ENCODE peak calls at places on chromosomes 11 and 22, in six cellular contexts. C, B, Z, S, P and Q are unnamed samples.

GRCh38 chr11:61071208-61071681 is 31.0 kb upstream of the CD5 start:
- DNase-seq in C (peak), B (no peak), Z (no peak), S (no peak), P (no peak), Q (no peak)

GRCh38 chr11:65851083-65851579 is 6.8 kb downstream of the CFL1 start:
- DNase-seq in C (no peak), B (peak), Z (no peak), S (no peak), P (no peak), Q (no peak)

GRCh38 chr11:128732471-128733277 is 38.8 kb downstream of the FLI1 start:
- DNase-seq in C (peak), B (no peak), Z (no peak), S (no peak), P (no peak), Q (no peak)

GRCh38 chr11:73149105-73149504 is 7.0 kb upstream of the FCHSD2 start:
- DNase-seq in C (no peak), B (no peak), Z (no peak), S (no peak), P (no peak), Q (no peak)

GRCh38 chr11:9017773-9018172 is 14.0 kb upstream of the NRIP3 start:
- DNase-seq in C (no peak), B (no peak), Z (no peak), S (peak), P (peak), Q (peak)

GRCh38 chr11:94325681-94326080 is 21.3 kb downstream of the IZUMO1R start:
- DNase-seq in C (peak), B (peak), Z (no peak), S (no peak), P (no peak), Q (peak)

GRCh38 chr11:37442576-37442975 is 844.5 kb upstream of the RAG2 start:
- DNase-seq in C (no peak), B (no peak), Z (no peak), S (no peak), P (no peak), Q (no peak)

GRCh38 chr11:102836290-102836875 is 7.0 kb downstream of the MMP3 start:
- DNase-seq in C (no peak), B (no peak), Z (peak), S (no peak), P (no peak), Q (peak)

GRCh38 chr11:62925745-62926668 is 4.8 kb upstream of the CHRM1 start:
- DNase-seq in C (no peak), B (no peak), Z (no peak), S (no peak), P (no peak), Q (no peak)

GRCh38 chr22:50473855-50474671 is 772 bp downstream of the SBF1 start:
- DNase-seq in C (peak), B (no peak), Z (peak), S (no peak), P (peak), Q (peak)

GRCh38 chr11:31763296-31763695 is 47.8 kb downstream of the PAX6 start:
- DNase-seq in C (no peak), B (no peak), Z (no peak), S (no peak), P (no peak), Q (no peak)

GRCh38 chr11:110097459-110098012 is 4.3 kb downstream of the ZC3H12C start:
- DNase-seq in C (no peak), B (no peak), Z (peak), S (no peak), P (no peak), Q (peak)

GRCh38 chr11:34624069-34624468 is 3.2 kb downstream of the EHF start:
- DNase-seq in C (no peak), B (no peak), Z (no peak), S (no peak), P (no peak), Q (no peak)

GRCh38 chr11:32913445-32913844 is 20.8 kb downstream of the QSER1 start:
- DNase-seq in C (no peak), B (no peak), Z (no peak), S (no peak), P (no peak), Q (no peak)

GRCh38 chr11:113562981-113563461 is 87.8 kb upstream of the DRD2 start:
- DNase-seq in C (no peak), B (no peak), Z (no peak), S (no peak), P (no peak), Q (peak)

GRCh38 chr11:124762624-124763155 is 600 bp upstream of the ESAM start:
- DNase-seq in C (no peak), B (peak), Z (no peak), S (no peak), P (no peak), Q (no peak)

GRCh38 chr22:38868886-38869381 is 3.1 kb downstream of the CBX6 start:
- DNase-seq in C (peak), B (peak), Z (peak), S (peak), P (peak), Q (peak)

GRCh38 chr11:88281317-88281712 is 56.2 kb downstream of the CTSC start:
- DNase-seq in C (no peak), B (no peak), Z (peak), S (no peak), P (no peak), Q (peak)

GRCh38 chr22:22996511-22997261 is 73.6 kb upstream of the GNAZ start:
- DNase-seq in C (no peak), B (no peak), Z (no peak), S (no peak), P (no peak), Q (no peak)

GRCh38 chr22:22993184-22993583 is 77.1 kb upstream of the GNAZ start:
- DNase-seq in C (no peak), B (peak), Z (no peak), S (no peak), P (no peak), Q (no peak)

GRCh38 chr22:22997262-22997898 is 72.9 kb upstream of the GNAZ start:
- DNase-seq in C (peak), B (no peak), Z (no peak), S (no peak), P (no peak), Q (no peak)

GRCh38 chr22:22992474-22992873 is 77.8 kb upstream of the GNAZ start:
- DNase-seq in C (no peak), B (no peak), Z (no peak), S (no peak), P (no peak), Q (no peak)

GRCh38 chr22:22995166-22995565 is 75.2 kb upstream of the GNAZ start:
- DNase-seq in C (peak), B (no peak), Z (no peak), S (no peak), P (no peak), Q (no peak)
- H3K4me3 ChIP-seq in C (peak), B (no peak), Z (no peak), S (no peak), P (no peak), Q (no peak)

GRCh38 chr22:37483594-37484114 is 2.5 kb downstream of the MFNG start:
- DNase-seq in C (no peak), B (peak), Z (no peak), S (no peak), P (no peak), Q (no peak)
- H3K4me3 ChIP-seq in C (peak), B (peak), Z (no peak), S (no peak), P (peak), Q (no peak)

DNA sequence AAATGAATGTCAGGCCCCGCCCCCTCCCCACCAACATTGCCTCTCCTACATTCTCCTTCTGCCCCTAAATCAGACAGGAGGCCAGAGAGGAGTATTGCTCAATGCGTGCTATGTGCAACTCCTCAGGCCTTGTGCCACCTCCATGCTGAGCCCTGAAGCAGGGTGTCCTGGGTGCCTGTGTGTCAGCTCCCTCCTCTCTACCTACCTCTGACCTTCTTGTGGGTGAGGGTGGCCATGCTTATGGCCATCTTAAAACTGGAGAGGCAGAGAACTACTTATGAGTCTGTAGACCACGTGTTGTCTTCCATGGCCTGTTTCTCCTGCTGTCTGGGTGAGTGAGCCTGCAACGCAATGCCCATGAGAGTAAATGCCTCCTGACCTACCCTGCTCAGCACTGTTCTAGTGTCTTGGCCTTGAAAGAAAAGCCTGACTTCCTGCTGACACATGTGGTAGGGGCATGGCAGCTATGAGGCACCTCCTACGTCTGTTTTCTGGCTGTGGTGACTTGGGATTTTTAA is 10.5 kb downstream of the MCAM start:
- DNase-seq in C (no peak), B (no peak), Z (peak), S (peak), P (no peak), Q (peak)
- H3K4me3 ChIP-seq in C (no peak), B (no peak), Z (no peak), S (no peak), P (no peak), Q (no peak)

GRCh38 chr11:111627591-111627990 is 25.3 kb downstream of the SIK2 start:
- DNase-seq in C (no peak), B (no peak), Z (no peak), S (no peak), P (no peak), Q (peak)
- H3K4me3 ChIP-seq in C (no peak), B (no peak), Z (no peak), S (no peak), P (no peak), Q (no peak)

GRCh38 chr11:112460141-112460540 is 199.5 kb upstream of the PLET1 start:
- DNase-seq in C (no peak), B (no peak), Z (no peak), S (no peak), P (no peak), Q (no peak)
- H3K4me3 ChIP-seq in C (no peak), B (no peak), Z (no peak), S (no peak), P (no peak), Q (no peak)